ENCODE peak calls at places on chromosomes 6 and 20, in eight cellular contexts. A is HCT116, G is neural progenitor cell, J is SK-N-SH, P is OCI-LY7, V is GM23338, N is PC-3, C is MM.1S. E is an unnamed sample.

GRCh38 chr6:161011509-161012480 is 20.2 kb downstream of the MAP3K4 start:
- DNase-seq in A (no peak), G (peak), J (no peak), P (no peak), V (peak), N (no peak), C (no peak), E (no peak)

GRCh38 chr20:53805895-53806384 is 212.3 kb upstream of the ZNF217 start:
- DNase-seq in A (no peak), G (no peak), J (no peak), P (no peak), V (no peak), N (peak), C (no peak), E (no peak)

GRCh38 chr20:48384147-48384818 is 443.5 kb downstream of the PREX1 start:
- DNase-seq in A (peak), G (no peak), J (peak), P (peak), V (peak), N (no peak), C (no peak), E (no peak)

GRCh38 chr20:24357169-24357568 is 112.3 kb upstream of the SYNDIG1 start:
- DNase-seq in A (no peak), G (no peak), J (no peak), P (no peak), V (no peak), N (no peak), C (no peak), E (no peak)

GRCh38 chr20:16290358-16290757 is 282.9 kb downstream of the KIF16B start:
- DNase-seq in A (no peak), G (peak), J (no peak), P (no peak), V (no peak), N (no peak), C (no peak), E (no peak)

GRCh38 chr20:3749087-3749688 is 16.7 kb downstream of the HSPA12B start:
- DNase-seq in A (no peak), G (no peak), J (no peak), P (no peak), V (no peak), N (no peak), C (no peak), E (no peak)

GRCh38 chr6:169424149-169424804 is 170.6 kb upstream of the THBS2 start:
- DNase-seq in A (no peak), G (no peak), J (peak), P (no peak), V (no peak), N (no peak), C (no peak), E (no peak)

GRCh38 chr6:27517928-27518787 is 45.3 kb upstream of the ZNF184 start:
- DNase-seq in A (no peak), G (no peak), J (peak), P (no peak), V (no peak), N (peak), C (no peak), E (no peak)

GRCh38 chr6:149545258-149545753 is 537 bp downstream of the PPIL4 start:
- DNase-seq in A (no peak), G (peak), J (peak), P (peak), V (peak), N (peak), C (peak), E (peak)

GRCh38 chr6:37077459-37078296 is 72.2 kb downstream of the FGD2 start:
- DNase-seq in A (no peak), G (peak), J (peak), P (no peak), V (peak), N (no peak), C (no peak), E (peak)

GRCh38 chr6:32064706-32065105 is 26.5 kb downstream of the CYP21A2 start:
- DNase-seq in A (no peak), G (no peak), J (no peak), P (no peak), V (no peak), N (no peak), C (no peak), E (no peak)

GRCh38 chr6:40789143-40789764 is 202.1 kb upstream of the LRFN2 start:
- DNase-seq in A (no peak), G (no peak), J (peak), P (no peak), V (peak), N (no peak), C (no peak), E (no peak)

GRCh38 chr20:57249073-57249472 is 17.4 kb downstream of the BMP7 start:
- DNase-seq in A (no peak), G (no peak), J (no peak), P (no peak), V (no peak), N (no peak), C (no peak), E (no peak)

GRCh38 chr6:110341671-110342304 is 16.4 kb downstream of the METTL24 start:
- DNase-seq in A (peak), G (peak), J (peak), P (peak), V (peak), N (peak), C (no peak), E (peak)
- TF ChIP-seq CTCF in A (peak), G (peak), J (peak), P (peak), V (peak), N (peak), C (no peak), E (peak)

GRCh38 chr6:6314601-6315000 is 5.9 kb downstream of the F13A1 start:
- DNase-seq in A (no peak), G (no peak), J (no peak), P (no peak), V (no peak), N (no peak), C (no peak), E (no peak)

GRCh38 chr6:6317386-6317785 is 3.1 kb downstream of the F13A1 start:
- DNase-seq in A (no peak), G (no peak), J (no peak), P (peak), V (no peak), N (no peak), C (no peak), E (no peak)

GRCh38 chr6:6317825-6318733 is 2.4 kb downstream of the F13A1 start:
- DNase-seq in A (no peak), G (peak), J (no peak), P (no peak), V (peak), N (no peak), C (no peak), E (no peak)

GRCh38 chr6:6313012-6313411 is 7.5 kb downstream of the F13A1 start:
- DNase-seq in A (no peak), G (no peak), J (no peak), P (no peak), V (no peak), N (no peak), C (no peak), E (no peak)

DNA sequence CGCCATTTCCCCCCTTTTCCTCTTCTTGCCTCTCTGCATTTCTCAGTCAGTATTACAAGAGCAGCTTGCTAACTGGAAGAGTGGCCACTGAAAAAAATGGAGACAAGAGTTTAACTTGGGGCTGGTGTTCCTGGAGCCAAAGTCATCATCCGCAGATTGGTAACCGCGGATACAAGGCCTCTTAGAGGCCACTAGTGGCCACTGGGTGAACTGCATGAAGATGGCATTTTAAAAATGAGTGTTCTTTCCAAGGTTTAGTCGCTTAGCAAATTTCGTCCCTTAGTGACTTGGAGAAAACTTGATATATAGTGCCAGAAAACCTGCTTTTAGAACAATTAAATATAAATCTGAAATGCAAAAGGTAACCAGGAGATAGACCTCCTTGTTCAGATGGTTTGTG is 4.8 kb downstream of the F13A1 start:
- DNase-seq in A (peak), G (peak), J (peak), P (peak), V (peak), N (peak), C (peak), E (peak)
- TF ChIP-seq EZH2phosphoT487 in A (no peak), G (no peak), J (no peak), P (no peak), V (no peak), N (no peak), C (no peak), E (no peak)

GRCh38 chr6:166586424-166587156 is at the start of gene RAMACL:
- DNase-seq in A (peak), G (peak), J (peak), P (peak), V (peak), N (peak), C (no peak), E (no peak)
- H3K4me2 ChIP-seq in A (no peak), G (no peak), J (no peak), P (peak), V (no peak), N (no peak), C (no peak), E (no peak)

DNA sequence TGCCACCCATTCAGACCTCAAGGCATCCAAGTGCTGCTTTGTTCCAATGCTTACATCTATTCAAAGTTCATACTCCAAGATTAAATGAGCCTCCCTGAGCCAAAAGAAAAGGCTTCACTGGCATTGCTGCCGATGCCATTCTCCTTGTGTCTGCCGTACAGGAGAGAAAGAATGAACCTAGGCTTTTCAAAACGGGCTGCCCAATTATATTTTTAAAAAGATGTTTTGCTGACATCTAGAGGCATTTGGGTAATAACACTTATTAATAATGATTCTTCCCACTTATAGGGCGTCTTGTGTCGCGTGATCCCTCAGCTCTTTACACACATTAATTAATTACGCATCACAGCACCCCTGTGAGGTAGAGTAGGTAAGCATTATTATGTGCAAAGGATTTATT is 545.6 kb downstream of the PKHD1 start:
- DNase-seq in A (no peak), G (peak), J (peak), P (no peak), V (no peak), N (peak), C (peak), E (peak)
- TF ChIP-seq CTCF in A (no peak), G (no peak), J (peak), P (peak), V (no peak), N (peak), C (no peak), E (peak)

DNA sequence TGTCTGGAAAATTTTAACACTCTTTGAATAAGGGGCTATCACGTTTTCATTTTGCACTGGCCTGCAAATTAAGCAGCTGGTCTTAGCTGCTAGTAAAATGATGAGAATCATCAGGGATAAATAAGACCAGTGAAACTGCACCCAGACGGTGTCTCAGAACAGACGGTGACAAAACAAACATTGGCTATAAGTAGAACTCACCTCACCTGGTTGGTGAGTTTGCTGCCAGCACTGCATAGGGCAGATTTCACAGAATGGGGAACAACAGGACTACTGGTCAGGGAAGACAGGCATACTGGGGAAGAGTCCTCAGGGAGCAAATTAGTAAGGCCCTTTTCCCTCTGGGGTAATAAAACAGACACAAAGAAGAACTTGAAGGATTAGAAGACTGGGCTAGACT is 175.9 kb upstream of the CITED2 start:
- DNase-seq in A (no peak), G (no peak), J (no peak), P (no peak), V (no peak), N (no peak), C (no peak), E (no peak)
- TF ChIP-seq EZH2phosphoT487 in A (no peak), G (no peak), J (no peak), P (no peak), V (no peak), N (no peak), C (no peak), E (no peak)

GRCh38 chr6:44119704-44120262 is 7.5 kb downstream of the MRPL14 start:
- DNase-seq in A (no peak), G (no peak), J (no peak), P (no peak), V (no peak), N (peak), C (no peak), E (no peak)

GRCh38 chr6:44120692-44121443 is 6.4 kb downstream of the MRPL14 start:
- DNase-seq in A (no peak), G (peak), J (no peak), P (no peak), V (no peak), N (no peak), C (no peak), E (no peak)

GRCh38 chr6:44115866-44116265 is 11.4 kb downstream of the MRPL14 start:
- DNase-seq in A (no peak), G (no peak), J (no peak), P (no peak), V (no peak), N (peak), C (peak), E (no peak)

GRCh38 chr6:44116643-44117382 is 10.4 kb downstream of the MRPL14 start:
- DNase-seq in A (no peak), G (no peak), J (no peak), P (no peak), V (no peak), N (peak), C (no peak), E (peak)

DNA sequence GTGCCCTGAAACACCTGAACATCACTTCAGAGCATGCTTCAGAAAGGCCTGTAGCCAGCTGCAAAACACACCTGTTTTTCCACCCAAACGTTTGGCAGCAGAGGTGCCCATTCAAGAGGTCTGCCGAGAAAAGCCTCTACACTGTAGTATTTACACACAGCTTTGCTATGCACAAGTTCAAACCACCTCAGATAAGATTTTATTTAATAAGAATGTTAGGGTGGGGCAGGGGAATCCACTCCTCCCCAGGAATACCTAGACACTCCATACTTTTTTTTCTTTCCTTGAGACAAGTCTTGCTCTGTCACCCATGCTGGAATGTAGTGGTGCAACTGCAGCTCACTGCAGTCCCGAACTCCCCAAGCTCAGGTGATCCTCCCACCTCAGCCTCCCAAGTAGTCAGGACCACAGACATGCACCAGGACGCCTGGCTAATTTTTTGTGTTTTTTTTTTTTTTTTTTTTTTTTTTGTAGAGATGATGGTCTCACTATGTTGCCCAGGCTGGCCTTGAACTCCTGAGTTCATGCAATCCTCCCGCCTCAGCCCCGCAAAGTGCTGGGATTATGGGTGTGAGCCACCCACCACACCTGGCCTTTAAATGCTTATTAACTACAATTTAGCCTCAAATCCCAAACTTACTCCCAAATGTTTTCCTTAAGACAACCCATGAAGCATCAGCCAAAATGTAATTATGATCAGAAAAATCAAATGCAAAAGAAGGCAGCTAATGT is 9.7 kb downstream of the MRPL14 start:
- DNase-seq in A (no peak), G (no peak), J (no peak), P (no peak), V (no peak), N (peak), C (peak), E (no peak)
- H3K4me2 ChIP-seq in A (no peak), G (no peak), J (peak), P (no peak), V (no peak), N (peak), C (peak), E (peak)

GRCh38 chr6:79201127-79201526 is 33.4 kb downstream of the HMGN3 start:
- DNase-seq in A (no peak), G (no peak), J (no peak), P (no peak), V (no peak), N (peak), C (no peak), E (no peak)
- TF ChIP-seq CTCF in A (no peak), G (no peak), J (no peak), P (no peak), V (no peak), N (no peak), C (no peak), E (no peak)

GRCh38 chr6:44122821-44123220 is 4.4 kb downstream of the MRPL14 start:
- DNase-seq in A (no peak), G (no peak), J (no peak), P (peak), V (no peak), N (no peak), C (peak), E (no peak)
- TF ChIP-seq EZH2phosphoT487 in A (no peak), G (no peak), J (no peak), P (no peak), V (no peak), N (no peak), C (no peak), E (no peak)

DNA sequence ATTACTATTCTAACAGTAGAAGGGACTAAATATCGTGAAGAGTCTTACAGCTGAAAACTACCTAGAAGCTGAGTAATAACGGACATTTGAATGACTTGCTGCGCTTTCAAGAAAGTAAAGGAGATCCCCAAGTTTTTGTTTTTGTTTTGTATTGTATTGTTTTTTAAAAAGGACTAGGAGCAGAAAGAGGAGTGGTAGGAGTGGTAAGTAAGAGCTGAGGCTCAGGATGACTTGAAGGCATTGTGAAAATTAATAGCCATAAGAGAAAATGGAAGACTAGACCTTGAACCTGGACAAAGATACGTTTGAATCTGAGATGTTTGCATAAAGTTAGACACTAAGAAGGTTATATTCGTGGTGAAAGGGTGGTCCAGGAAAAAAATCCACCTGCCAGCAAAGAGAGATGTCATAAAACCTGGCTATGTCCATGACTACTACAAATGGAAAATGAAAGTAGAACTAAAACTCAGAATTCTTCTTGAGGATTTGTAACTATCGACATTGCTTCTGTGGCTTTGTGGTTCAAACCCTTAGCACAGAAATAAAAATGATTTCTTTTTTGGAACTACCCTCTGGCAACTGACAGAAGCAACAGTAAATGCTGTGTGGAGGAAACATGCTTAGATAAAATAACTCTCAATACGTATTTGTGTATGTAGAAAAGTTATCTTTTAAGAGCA is 824.8 kb upstream of the FLRT3 start:
- DNase-seq in A (no peak), G (no peak), J (no peak), P (no peak), V (no peak), N (no peak), C (peak), E (no peak)
- H3K4me2 ChIP-seq in A (no peak), G (no peak), J (peak), P (no peak), V (no peak), N (peak), C (peak), E (no peak)

GRCh38 chr6:120826253-120826652 is 508.0 kb downstream of the TBC1D32 start:
- DNase-seq in A (peak), G (peak), J (peak), P (peak), V (peak), N (peak), C (peak), E (peak)
- TF ChIP-seq CTCF in A (peak), G (peak), J (peak), P (peak), V (peak), N (peak), C (peak), E (peak)

E was measured in hepatocyte.